ENCODE peak calls at places on chromosome 22, in nine cellular contexts. L is EL; S is CD8-positive, alpha-beta T cell; I is naive thymus-derived CD8-positive, alpha-beta T cell; E is cerebellum; Q is fibroblast of villous mesenchyme; D is A172; G is endothelial cell; M is T-cell. T is an unnamed sample.
A peak's percentile ranks its signal among the peaks of the same experiment; 100 is the strongest.

GRCh38 chr22:41603873-41604332 is 14.3 kb upstream of the PMM1 start:
- DNase-seq in L (no peak), S (peak; percentile 43), I (peak; percentile 61), E (no peak), Q (no peak), D (no peak), G (no peak), M (peak; percentile 29), T (no peak)

GRCh38 chr22:30290679-30291333 is 1.5 kb upstream of the CASTOR1 start:
- DNase-seq in L (peak; percentile 72), S (no peak), I (no peak), E (peak; percentile 56), Q (peak; percentile 51), D (peak; percentile 69), G (peak; percentile 52), M (no peak), T (peak; percentile 62)

GRCh38 chr22:49838771-49839717 is 11.4 kb upstream of the BRD1 start:
- DNase-seq in L (no peak), S (peak; percentile 87), I (peak; percentile 92), E (no peak), Q (peak; percentile 27), D (no peak), G (no peak), M (peak; percentile 92), T (peak; percentile 55)

GRCh38 chr22:37109242-37109917 is at the start of gene TMPRSS6:
- DNase-seq in L (no peak), S (no peak), I (no peak), E (no peak), Q (no peak), D (no peak), G (no peak), M (no peak), T (no peak)

GRCh38 chr22:44410396-44411056 is 87.5 kb downstream of the RTL6 start:
- DNase-seq in L (no peak), S (no peak), I (no peak), E (no peak), Q (no peak), D (no peak), G (no peak), M (no peak), T (no peak)

GRCh38 chr22:37753746-37754145 is 54.0 kb upstream of the GCAT start:
- DNase-seq in L (peak; percentile 70), S (no peak), I (no peak), E (no peak), Q (no peak), D (peak; percentile 61), G (no peak), M (no peak), T (peak; percentile 16)

GRCh38 chr22:40654522-40655167 is 18.1 kb upstream of the MRTFA start:
- DNase-seq in L (peak; percentile 64), S (no peak), I (no peak), E (peak; percentile 51), Q (peak; percentile 86), D (peak; percentile 52), G (peak; percentile 32), M (no peak), T (no peak)

GRCh38 chr22:22110548-22111266 is 128.1 kb upstream of the TOP3B start:
- DNase-seq in L (peak; percentile 64), S (no peak), I (no peak), E (peak; percentile 21), Q (peak; percentile 25), D (peak; percentile 91), G (peak; percentile 70), M (peak; percentile 8), T (peak; percentile 42)

GRCh38 chr22:19723165-19723989 is at the start of gene GP1BB:
- DNase-seq in L (no peak), S (no peak), I (peak; percentile 31), E (no peak), Q (no peak), D (no peak), G (peak; percentile 57), M (no peak), T (peak; percentile 50)